ENCODE peak calls at places on chromosomes 16 and 17, in eight cellular contexts. O is activated gamma-delta T cell treated with Interleukin-2 at 50 U/mL for 16 hours; P is DMS79 treated with DMSO at 0.1 percent for 48 hours; E is A549; F is coronary artery; M is activated T-cell treated with anti-CD3 and anti-CD28 coated beads, Interleukin-2, amount 50 U/mL, for 72 hours; H is NCI-H774; Z is stimulated activated CD8-positive, alpha-beta memory T cell treated with anti-CD3 and anti-CD28 coated beads, Interleukin-7, amount 100 ng/mL, for 1 hour. J is an unnamed sample.

GRCh38 chr17:42040818-42041217 is 9.6 kb downstream of the C17orf113 start:
- DNase-seq in P (no peak), E (no peak), Z (no peak), F (no peak), M (no peak), H (no peak), O (no peak), J (no peak)

GRCh38 chr16:24129412-24129918 is 126.7 kb upstream of the CACNG3 start:
- DNase-seq in O (no peak), H (no peak), Z (no peak), M (no peak), P (no peak), F (no peak), E (no peak), J (no peak)

GRCh38 chr17:27891841-27892240 is 1.3 kb downstream of the LYRM9 start:
- DNase-seq in F (no peak), M (no peak), O (no peak), P (no peak), H (no peak), E (no peak), Z (no peak), J (no peak)

GRCh38 chr17:77288115-77288619 is 147.4 kb downstream of the SEC14L1 start:
- DNase-seq in E (no peak), M (no peak), O (no peak), F (no peak), P (no peak), H (no peak), Z (no peak), J (no peak)

GRCh38 chr16:24930440-24930839 is 84.7 kb downstream of the SLC5A11 start:
- DNase-seq in F (no peak), E (no peak), O (no peak), P (no peak), Z (no peak), H (no peak), M (no peak), J (no peak)

GRCh38 chr17:41406205-41406604 is 8.8 kb upstream of the KRT31 start:
- DNase-seq in F (no peak), Z (no peak), H (no peak), O (no peak), M (no peak), P (peak; percentile 25), E (no peak), J (peak; percentile 4)

GRCh38 chr17:66002807-66003206 is 189.1 kb downstream of the CEP112 start:
- DNase-seq in H (no peak), E (no peak), M (no peak), O (no peak), P (no peak), F (no peak), Z (no peak), J (no peak)

GRCh38 chr16:3957344-3957980 is 76.9 kb upstream of the CREBBP start:
- DNase-seq in O (no peak), M (no peak), H (no peak), Z (no peak), E (no peak), P (peak; percentile 5), F (no peak), J (no peak)

GRCh38 chr16:10982430-10983174 is 38.2 kb downstream of the CLEC16A start:
- DNase-seq in Z (no peak), O (no peak), M (no peak), E (no peak), P (no peak), H (no peak), F (no peak), J (no peak)

GRCh38 chr16:1349351-1349750 is 2.3 kb downstream of the TSR3 start:
- DNase-seq in P (no peak), O (no peak), Z (no peak), F (no peak), E (no peak), M (no peak), H (no peak), J (no peak)

GRCh38 chr17:38704645-38705522 is at the start of gene MLLT6:
- DNase-seq in M (peak; percentile 81), F (peak; percentile 87), E (peak; percentile 81), H (peak; percentile 90), O (peak; percentile 75), Z (peak; percentile 60), P (peak; percentile 76), J (peak; percentile 86)

GRCh38 chr16:20937736-20938135 is 37.2 kb downstream of the LYRM1 start:
- DNase-seq in M (no peak), E (no peak), Z (no peak), O (no peak), F (no peak), P (no peak), H (no peak), J (no peak)

GRCh38 chr17:17041018-17041521 is 1.2 kb upstream of the MPRIP start:
- DNase-seq in F (no peak), Z (no peak), O (no peak), E (no peak), H (no peak), P (no peak), M (no peak), J (no peak)

GRCh38 chr17:56594528-56595418 is 1.3 kb downstream of the NOG start:
- DNase-seq in P (peak; percentile 10), F (no peak), Z (no peak), E (peak; percentile 42), H (no peak), M (peak; percentile 42), O (peak; percentile 19), J (no peak)

GRCh38 chr17:61251939-61252865 is 147.4 kb upstream of the TBX2 start:
- DNase-seq in O (no peak), E (no peak), P (peak; percentile 69), F (peak; percentile 100), M (no peak), Z (peak; percentile 1), H (no peak), J (no peak)

GRCh38 chr16:58501242-58502131 is 1.5 kb downstream of the NDRG4 start:
- DNase-seq in H (peak; percentile 34), F (no peak), Z (no peak), E (no peak), O (no peak), M (peak; percentile 59), P (peak; percentile 26), J (peak; percentile 47)

GRCh38 chr17:29133146-29133713 is 47.0 kb downstream of the MYO18A start:
- DNase-seq in H (no peak), F (peak; percentile 87), O (no peak), P (no peak), Z (no peak), E (peak; percentile 62), M (no peak), J (no peak)

GRCh38 chr16:9495824-9496223 is 404.4 kb downstream of the HAPSTR1 start:
- DNase-seq in Z (no peak), F (no peak), H (no peak), P (no peak), M (no peak), O (no peak), E (no peak), J (no peak)

GRCh38 chr17:75457047-75457654 is 716 bp downstream of the TMEM94 start:
- DNase-seq in Z (no peak), M (peak; percentile 22), O (peak; percentile 5), H (peak; percentile 31), E (no peak), F (no peak), P (peak; percentile 45), J (peak; percentile 74)

GRCh38 chr16:57025941-57026777 is 36.8 kb downstream of the NLRC5 start:
- DNase-seq in F (no peak), M (no peak), H (no peak), P (no peak), E (no peak), O (no peak), Z (no peak), J (no peak)

GRCh38 chr16:17452931-17453330 is 17.8 kb downstream of the XYLT1 start:
- DNase-seq in E (no peak), O (no peak), F (no peak), Z (no peak), H (no peak), P (no peak), M (no peak), J (no peak)

GRCh38 chr17:61239261-61239660 is 160.4 kb upstream of the TBX2 start:
- DNase-seq in F (no peak), E (no peak), O (no peak), H (no peak), M (no peak), P (no peak), Z (no peak), J (no peak)

GRCh38 chr17:29376667-29377268 is 13.4 kb upstream of the TAOK1 start:
- DNase-seq in E (peak; percentile 76), Z (no peak), O (no peak), M (no peak), F (no peak), H (no peak), P (no peak), J (no peak)

J was measured in COR-L47.